ENCODE peak calls at places on chromosome 14, in four cellular contexts. One of them, this sample, is unnamed.

GRCh38 chr14:52043690-52044089 is 25.2 kb downstream of the NID2 start:
- DNase-seq in NCI-H1092 treated with DMSO at 0.1 percent for 48 hours: peak; percentile 20
- DNase-seq in NCI-H774: no peak
- DNase-seq in WERI-Rb-1: peak; percentile 58
- DNase-seq in this sample: peak; percentile 6

GRCh38 chr14:101235042-101235871 is 326.0 kb upstream of the DIO3 start:
- DNase-seq in NCI-H774: peak; percentile 26
- DNase-seq in WERI-Rb-1: peak; percentile 60
- DNase-seq in NCI-H1092 treated with DMSO at 0.1 percent for 48 hours: peak; percentile 40
- DNase-seq in this sample: peak; percentile 18

GRCh38 chr14:103528512-103529382 is at the start of gene TRMT61A:
- DNase-seq in WERI-Rb-1: peak; percentile 92
- DNase-seq in NCI-H1092 treated with DMSO at 0.1 percent for 48 hours: peak; percentile 91
- DNase-seq in NCI-H774: peak; percentile 92
- DNase-seq in this sample: peak; percentile 91

GRCh38 chr14:68148276-68148675 is 328.7 kb downstream of the RAD51B start:
- DNase-seq in WERI-Rb-1: no peak
- DNase-seq in NCI-H1092 treated with DMSO at 0.1 percent for 48 hours: no peak
- DNase-seq in NCI-H774: no peak
- DNase-seq in this sample: no peak

GRCh38 chr14:75221797-75222196 is 45.4 kb upstream of the TMED10 start:
- DNase-seq in WERI-Rb-1: no peak
- DNase-seq in NCI-H1092 treated with DMSO at 0.1 percent for 48 hours: no peak
- DNase-seq in NCI-H774: no peak
- DNase-seq in this sample: no peak

GRCh38 chr14:74945261-74945851 is 10.0 kb downstream of the PGF start:
- DNase-seq in NCI-H774: no peak
- DNase-seq in WERI-Rb-1: peak; percentile 70
- DNase-seq in NCI-H1092 treated with DMSO at 0.1 percent for 48 hours: no peak
- DNase-seq in this sample: no peak

GRCh38 chr14:23147676-23148075 is 28.6 kb upstream of the CEBPE start:
- DNase-seq in NCI-H1092 treated with DMSO at 0.1 percent for 48 hours: no peak
- DNase-seq in WERI-Rb-1: no peak
- DNase-seq in NCI-H774: no peak
- DNase-seq in this sample: no peak

GRCh38 chr14:69355955-69356321 is 42.2 kb downstream of the ERH start:
- DNase-seq in NCI-H774: no peak
- DNase-seq in WERI-Rb-1: peak; percentile 29
- DNase-seq in NCI-H1092 treated with DMSO at 0.1 percent for 48 hours: no peak
- DNase-seq in this sample: no peak

GRCh38 chr14:96989293-96989692 is 192.1 kb downstream of the VRK1 start:
- DNase-seq in WERI-Rb-1: no peak
- DNase-seq in NCI-H774: no peak
- DNase-seq in NCI-H1092 treated with DMSO at 0.1 percent for 48 hours: no peak
- DNase-seq in this sample: no peak

GRCh38 chr14:73741876-73742519 is 27.8 kb upstream of the PNMA1 start:
- DNase-seq in NCI-H774: no peak
- DNase-seq in NCI-H1092 treated with DMSO at 0.1 percent for 48 hours: no peak
- DNase-seq in WERI-Rb-1: no peak
- DNase-seq in this sample: no peak

GRCh38 chr14:20008156-20008555 is 6.2 kb downstream of the OR4Q2 start:
- DNase-seq in WERI-Rb-1: no peak
- DNase-seq in NCI-H774: no peak
- DNase-seq in NCI-H1092 treated with DMSO at 0.1 percent for 48 hours: no peak
- DNase-seq in this sample: no peak

GRCh38 chr14:30641207-30641606 is 19.1 kb downstream of the SCFD1 start:
- DNase-seq in NCI-H774: no peak
- DNase-seq in NCI-H1092 treated with DMSO at 0.1 percent for 48 hours: no peak
- DNase-seq in WERI-Rb-1: no peak
- DNase-seq in this sample: no peak

GRCh38 chr14:103290494-103290893 is 43.5 kb upstream of the EIF5 start:
- DNase-seq in NCI-H1092 treated with DMSO at 0.1 percent for 48 hours: no peak
- DNase-seq in WERI-Rb-1: no peak
- DNase-seq in NCI-H774: no peak
- DNase-seq in this sample: no peak

GRCh38 chr14:39266589-39266870 is 32.8 kb downstream of the MIA2 start:
- DNase-seq in WERI-Rb-1: no peak
- DNase-seq in NCI-H1092 treated with DMSO at 0.1 percent for 48 hours: peak; percentile 77
- DNase-seq in NCI-H774: peak; percentile 41
- DNase-seq in this sample: peak; percentile 62

GRCh38 chr14:95518045-95518751 is 1.7 kb upstream of the SYNE3 start:
- DNase-seq in NCI-H1092 treated with DMSO at 0.1 percent for 48 hours: no peak
- DNase-seq in WERI-Rb-1: no peak
- DNase-seq in NCI-H774: no peak
- DNase-seq in this sample: peak; percentile 63

GRCh38 chr14:75334191-75335051 is 55.8 kb downstream of the FOS start:
- DNase-seq in NCI-H774: no peak
- DNase-seq in NCI-H1092 treated with DMSO at 0.1 percent for 48 hours: no peak
- DNase-seq in WERI-Rb-1: no peak
- DNase-seq in this sample: no peak